ENCODE peak calls at places on chromosomes 4 and X, in four cellular contexts. One of them, this sample, is unnamed.

GRCh38 chr4:154807042-154807630 is 26.1 kb downstream of the RBM46 start:
- DNase-seq in brain microvascular endothelial cell: no peak
- DNase-seq in WERI-Rb-1: no peak
- DNase-seq in vagina: no peak
- DNase-seq in this sample: peak; percentile 19

GRCh38 chr4:153211986-153212720 is 7.9 kb downstream of the TRIM2 start:
- DNase-seq in brain microvascular endothelial cell: peak; percentile 40
- DNase-seq in WERI-Rb-1: no peak
- DNase-seq in vagina: no peak
- DNase-seq in this sample: peak; percentile 55

GRCh38 chrX:148885203-148885602 is 384.8 kb downstream of the AFF2 start:
- DNase-seq in brain microvascular endothelial cell: no peak
- DNase-seq in WERI-Rb-1: peak; percentile 9
- DNase-seq in vagina: no peak
- DNase-seq in this sample: no peak

GRCh38 chr4:152090543-152090942 is 329.7 kb upstream of the GATB start:
- DNase-seq in brain microvascular endothelial cell: no peak
- DNase-seq in WERI-Rb-1: no peak
- DNase-seq in vagina: no peak
- DNase-seq in this sample: no peak

GRCh38 chr4:152896819-152897218 is 39.3 kb upstream of the FHDC1 start:
- DNase-seq in brain microvascular endothelial cell: no peak
- DNase-seq in WERI-Rb-1: no peak
- DNase-seq in vagina: no peak
- DNase-seq in this sample: peak; percentile 15

GRCh38 chr4:118910221-118910620 is 21.6 kb downstream of the SYNPO2 start:
- DNase-seq in brain microvascular endothelial cell: no peak
- DNase-seq in WERI-Rb-1: no peak
- DNase-seq in vagina: no peak
- DNase-seq in this sample: no peak

GRCh38 chrX:71543316-71543715 is 10.4 kb downstream of the OGT start:
- DNase-seq in brain microvascular endothelial cell: peak; percentile 28
- DNase-seq in WERI-Rb-1: no peak
- DNase-seq in vagina: no peak
- DNase-seq in this sample: peak; percentile 80

GRCh38 chrX:15988661-15989603 is 134.3 kb upstream of the AP1S2 start:
- DNase-seq in brain microvascular endothelial cell: peak; percentile 63
- DNase-seq in WERI-Rb-1: no peak
- DNase-seq in vagina: no peak
- DNase-seq in this sample: peak; percentile 58

DNA sequence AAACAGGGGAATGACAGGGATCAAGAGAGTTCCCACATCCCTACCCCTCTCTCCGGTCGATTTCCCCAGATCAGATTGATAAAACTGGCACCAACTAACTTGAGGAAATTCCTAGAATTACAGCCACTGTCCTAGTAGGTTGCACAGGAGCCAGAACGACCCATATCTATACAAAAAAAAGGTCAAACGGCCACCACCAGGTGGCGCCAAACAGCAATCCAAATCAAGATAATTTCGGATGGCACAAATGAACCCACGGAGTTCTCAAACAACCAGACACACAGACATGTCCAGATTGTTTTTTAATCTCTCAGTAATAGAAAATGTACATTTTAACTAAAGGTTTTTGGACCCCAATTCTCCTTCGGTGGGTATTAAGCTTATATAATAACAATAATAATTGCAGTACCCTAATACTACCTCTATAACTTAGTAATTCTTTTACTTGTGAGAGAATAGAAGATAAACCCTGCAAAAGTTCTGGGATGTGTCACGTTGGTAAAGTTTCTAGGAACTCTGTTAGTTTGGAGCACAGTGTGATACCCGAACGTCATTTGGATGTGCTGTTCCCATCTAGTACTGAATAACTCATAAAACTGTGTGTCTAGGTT is 212.6 kb downstream of the SPOCK3 start:
- DNase-seq in brain microvascular endothelial cell: peak; percentile 74
- DNase-seq in WERI-Rb-1: peak; percentile 72
- DNase-seq in vagina: no peak
- DNase-seq in this sample: peak; percentile 12
- TF ChIP-seq CTCF in brain microvascular endothelial cell: peak; percentile 79
- TF ChIP-seq CTCF in WERI-Rb-1: peak; percentile 68
- TF ChIP-seq CTCF in vagina: peak; percentile 41
- TF ChIP-seq CTCF in this sample: peak; percentile 85

GRCh38 chr4:42767669-42768068 is 110.8 kb upstream of the ATP8A1 start:
- DNase-seq in brain microvascular endothelial cell: no peak
- DNase-seq in WERI-Rb-1: no peak
- DNase-seq in vagina: no peak
- DNase-seq in this sample: no peak

DNA sequence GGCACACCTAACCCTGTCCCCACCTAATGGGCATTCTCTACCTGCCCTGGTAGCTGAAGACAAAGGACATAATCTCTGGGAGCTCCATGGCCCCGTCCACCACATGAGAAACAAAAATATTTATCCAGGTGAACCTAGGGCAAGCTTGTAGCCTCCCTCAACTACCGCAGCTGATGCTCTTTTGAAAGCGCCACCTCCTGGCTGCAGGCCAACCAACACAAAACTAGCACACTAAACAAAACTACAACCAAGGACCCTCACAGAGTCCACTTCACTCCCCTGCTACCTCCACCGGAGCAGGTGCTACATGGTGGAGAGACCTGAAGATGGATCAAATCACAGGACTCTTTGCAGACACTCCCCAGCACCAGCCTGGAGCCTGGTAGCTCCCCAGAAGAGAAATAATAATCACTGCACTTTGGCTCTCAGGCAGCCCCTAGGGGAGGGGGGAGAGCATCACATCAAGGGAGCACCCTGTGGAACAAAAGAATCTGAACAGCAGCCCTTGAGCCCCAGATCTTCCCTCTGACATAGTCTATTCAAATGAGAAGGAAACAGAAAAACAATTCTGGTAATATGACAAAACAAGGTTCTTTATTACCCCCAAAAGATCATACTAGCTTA is 111.3 kb upstream of the ATP8A1 start:
- DNase-seq in brain microvascular endothelial cell: no peak
- DNase-seq in WERI-Rb-1: no peak
- DNase-seq in vagina: no peak
- DNase-seq in this sample: no peak
- TF ChIP-seq CTCF in brain microvascular endothelial cell: no peak
- TF ChIP-seq CTCF in WERI-Rb-1: no peak
- TF ChIP-seq CTCF in vagina: no peak
- TF ChIP-seq CTCF in this sample: no peak

DNA sequence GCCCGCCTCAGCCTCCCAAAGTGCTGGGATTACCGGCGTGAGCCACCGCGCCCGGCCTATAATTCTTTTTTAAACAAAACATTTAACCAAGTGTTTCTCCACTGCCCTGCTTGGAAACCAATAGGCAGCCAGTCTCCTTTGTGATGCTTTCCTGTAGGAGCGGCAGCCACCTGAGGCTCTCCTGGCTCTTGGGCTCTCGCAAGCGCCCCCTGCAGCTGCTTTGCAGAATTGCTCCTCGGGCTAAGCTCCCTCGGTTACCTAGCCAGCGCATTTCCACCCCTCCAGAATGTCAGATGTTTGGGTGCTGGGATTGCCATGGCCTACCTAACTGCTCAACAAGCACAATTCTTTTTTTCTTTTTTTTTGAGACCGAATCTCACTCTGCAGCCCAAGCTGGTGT is 7.7 kb downstream of the S100P start:
- DNase-seq in brain microvascular endothelial cell: no peak
- DNase-seq in WERI-Rb-1: peak; percentile 46
- DNase-seq in vagina: no peak
- DNase-seq in this sample: no peak
- TF ChIP-seq CTCF in brain microvascular endothelial cell: peak; percentile 52
- TF ChIP-seq CTCF in WERI-Rb-1: peak; percentile 75
- TF ChIP-seq CTCF in vagina: no peak
- TF ChIP-seq CTCF in this sample: no peak

DNA sequence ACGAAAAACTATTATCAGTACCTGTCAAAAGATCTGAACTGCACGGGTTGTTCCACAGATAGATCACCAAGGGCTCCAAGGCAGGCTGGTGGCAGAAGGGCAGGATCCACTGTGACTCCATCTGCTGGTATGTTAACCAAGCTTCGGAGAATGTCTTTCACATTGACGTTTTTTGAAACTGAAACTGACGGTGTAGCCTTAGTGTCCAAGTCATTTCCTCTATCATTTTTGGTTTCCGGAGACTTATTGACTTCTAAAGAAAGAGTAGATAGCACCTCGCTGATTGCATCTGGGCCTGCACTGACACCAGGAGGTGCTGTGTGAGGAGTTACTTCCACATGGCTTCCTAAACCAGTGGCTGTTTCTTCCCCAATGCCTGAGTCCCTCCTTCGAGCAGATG is 186.9 kb downstream of the LRBA start:
- DNase-seq in brain microvascular endothelial cell: no peak
- DNase-seq in WERI-Rb-1: no peak
- DNase-seq in vagina: no peak
- DNase-seq in this sample: no peak
- TF ChIP-seq CTCF in brain microvascular endothelial cell: no peak
- TF ChIP-seq CTCF in WERI-Rb-1: no peak
- TF ChIP-seq CTCF in vagina: no peak
- TF ChIP-seq CTCF in this sample: no peak

GRCh38 chr4:106522839-106523238 is 154.3 kb upstream of the GIMD1 start:
- DNase-seq in brain microvascular endothelial cell: peak; percentile 31
- DNase-seq in WERI-Rb-1: peak; percentile 35
- DNase-seq in vagina: no peak
- DNase-seq in this sample: no peak
- TF ChIP-seq CTCF in brain microvascular endothelial cell: peak; percentile 52
- TF ChIP-seq CTCF in WERI-Rb-1: peak; percentile 20
- TF ChIP-seq CTCF in vagina: no peak
- TF ChIP-seq CTCF in this sample: peak; percentile 15

GRCh38 chrX:54238588-54238987 is 55.5 kb upstream of the FAM120C start:
- DNase-seq in brain microvascular endothelial cell: no peak
- DNase-seq in WERI-Rb-1: no peak
- DNase-seq in vagina: no peak
- DNase-seq in this sample: no peak
- TF ChIP-seq CTCF in brain microvascular endothelial cell: no peak
- TF ChIP-seq CTCF in WERI-Rb-1: no peak
- TF ChIP-seq CTCF in vagina: no peak
- TF ChIP-seq CTCF in this sample: no peak

DNA sequence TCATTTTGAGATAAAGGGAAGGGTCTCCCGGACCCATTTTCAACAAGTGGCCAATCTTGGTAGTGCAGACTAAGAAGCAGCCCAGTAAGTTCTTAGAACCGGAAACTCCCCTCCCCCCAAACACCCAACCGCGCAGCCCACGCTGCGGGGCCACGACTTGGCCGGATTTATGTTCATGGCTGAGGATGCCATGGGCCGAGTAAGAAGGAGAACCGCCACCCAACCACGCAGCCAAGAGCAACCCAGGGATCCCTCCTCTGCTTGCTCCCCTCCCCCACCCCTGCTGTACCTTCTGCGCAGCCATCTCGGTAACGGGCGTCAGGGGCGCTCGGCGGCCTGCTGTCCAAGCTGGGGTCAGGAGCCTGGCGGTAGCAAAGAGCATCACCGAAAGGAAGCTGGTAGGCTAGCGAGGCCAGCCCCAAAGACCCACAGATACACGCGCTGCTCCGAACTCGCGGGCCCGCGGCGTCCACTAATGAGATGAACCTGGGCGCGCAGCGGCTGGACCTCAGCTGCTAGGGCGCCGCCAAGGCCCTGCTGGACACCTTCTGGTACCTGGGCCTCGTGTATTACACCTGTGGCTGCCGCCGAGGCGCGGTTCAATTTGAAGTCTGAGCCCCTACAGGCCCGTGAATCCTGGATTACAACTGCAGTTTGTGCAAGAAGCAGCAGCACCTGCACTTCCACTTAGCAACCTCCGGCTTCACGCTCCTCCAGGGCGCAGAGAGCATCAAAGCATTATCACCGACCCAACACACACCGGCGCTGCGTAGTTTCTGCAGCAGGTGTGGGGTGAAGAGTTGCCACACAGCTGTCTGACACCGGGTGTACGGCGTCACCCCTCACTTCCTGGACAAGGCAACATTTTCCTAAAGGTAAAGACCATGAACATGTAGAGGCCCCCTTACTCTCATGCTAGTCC is 63.4 kb downstream of the NUDT10 start:
- DNase-seq in brain microvascular endothelial cell: no peak
- DNase-seq in WERI-Rb-1: no peak
- DNase-seq in vagina: no peak
- DNase-seq in this sample: no peak
- TF ChIP-seq CTCF in brain microvascular endothelial cell: peak; percentile 24
- TF ChIP-seq CTCF in WERI-Rb-1: no peak
- TF ChIP-seq CTCF in vagina: no peak
- TF ChIP-seq CTCF in this sample: no peak